ENCODE peak calls at places on chromosomes 4 and X, in four cellular contexts. A is HepG2, P is K562, V is H1. F is an unnamed sample.

GRCh38 chr4:142846105-142846728 is at the start of gene INPP4B:
- DNase-seq in A (no peak), V (no peak), P (no peak), F (no peak)

GRCh38 chr4:180828455-180829018 is 1414.7 kb upstream of the TENM3 start:
- DNase-seq in V (no peak), P (peak), A (peak), F (no peak)

GRCh38 chr4:53490965-53491622 is 100.2 kb downstream of the LNX1 start:
- DNase-seq in V (no peak), P (peak), A (peak), F (no peak)

GRCh38 chrX:433771-434170 is 47.1 kb upstream of the PPP2R3B start:
- DNase-seq in P (no peak), A (no peak), V (no peak), F (no peak)

GRCh38 chr4:16457944-16458343 is 231.7 kb upstream of the TAPT1 start:
- DNase-seq in P (no peak), A (no peak), V (no peak), F (no peak)

GRCh38 chr4:168557658-168558057 is 60.8 kb downstream of the PALLD start:
- DNase-seq in V (no peak), P (no peak), A (no peak), F (no peak)

GRCh38 chr4:143184217-143184502 is 557 bp upstream of the USP38 start:
- DNase-seq in V (no peak), P (no peak), A (no peak), F (no peak)

GRCh38 chrX:119647552-119648420 is 41.6 kb upstream of the NKRF start:
- DNase-seq in P (no peak), A (no peak), V (no peak), F (peak)

DNA sequence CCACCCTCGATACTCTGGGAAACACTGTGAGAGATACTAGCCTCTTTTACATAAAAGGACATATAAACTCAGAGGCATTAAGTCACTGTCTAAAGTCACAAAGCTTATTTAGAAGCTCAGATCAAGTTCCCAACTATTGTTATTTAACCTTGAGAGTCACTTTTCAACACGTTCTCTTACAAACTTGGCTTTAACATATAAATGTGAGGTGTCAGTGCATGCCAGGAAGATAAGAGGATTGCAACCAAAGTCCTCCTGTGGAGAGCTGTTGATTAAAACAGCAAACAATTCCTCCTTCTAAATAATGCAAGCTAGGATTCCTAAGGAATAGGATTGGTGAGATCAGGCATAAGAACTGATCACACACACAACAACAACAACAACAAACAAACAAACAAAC is 135.5 kb upstream of the SCML1 start:
- DNase-seq in P (no peak), V (no peak), A (no peak), F (no peak)
- TF ChIP-seq HDAC6 in P (no peak), V (no peak), A (no peak), F (no peak)

GRCh38 chrX:135345328-135345645 is 36.0 kb downstream of the ETDC start:
- DNase-seq in P (peak), V (no peak), A (no peak), F (no peak)
- TF ChIP-seq HDAC6 in P (no peak), V (no peak), A (no peak), F (no peak)

DNA sequence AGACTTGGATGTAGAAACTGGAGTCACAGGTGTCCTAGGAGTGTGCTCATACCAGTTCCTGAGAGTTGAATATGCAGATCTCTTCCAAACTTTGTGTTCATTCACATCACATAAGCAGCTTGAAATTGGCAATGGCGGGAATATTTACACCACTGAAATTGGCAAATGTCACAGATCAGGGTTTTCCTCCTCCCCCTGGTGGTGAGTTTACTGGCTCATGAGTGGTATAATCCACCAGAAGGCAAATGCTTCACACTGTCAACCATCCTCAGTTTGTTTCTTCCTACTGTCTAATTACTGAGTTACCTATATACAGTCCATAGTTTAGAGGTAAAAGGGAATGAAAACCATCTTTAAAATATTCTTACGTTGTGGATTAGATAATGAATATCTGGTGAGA is 193.3 kb upstream of the BANK1 start:
- DNase-seq in V (no peak), P (peak), A (no peak), F (peak)
- TF ChIP-seq HDAC6 in V (no peak), P (no peak), A (no peak), F (no peak)

DNA sequence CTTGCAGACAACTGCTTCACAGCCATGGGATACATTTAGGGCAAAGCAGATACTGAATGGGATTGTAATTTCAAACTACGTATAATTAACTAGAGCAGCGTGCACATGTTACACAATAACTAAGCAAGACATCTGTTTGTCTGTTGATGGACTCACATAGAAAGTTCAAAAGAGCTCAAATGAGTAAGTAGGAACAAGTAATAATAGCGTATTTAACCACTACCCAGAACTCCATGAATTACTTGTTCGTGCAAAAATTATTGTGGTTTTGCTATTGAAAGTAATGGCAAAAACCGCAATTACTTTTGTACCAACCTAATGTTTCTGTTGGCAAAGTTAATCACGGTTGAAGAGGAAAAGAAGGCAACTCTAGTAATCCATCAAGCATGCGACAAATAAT is 825.4 kb downstream of the PCDH18 start:
- DNase-seq in A (no peak), V (no peak), P (no peak), F (no peak)
- TF ChIP-seq HDAC6 in A (no peak), V (no peak), P (no peak), F (no peak)

F was measured in GM12878.